ENCODE peak calls at places on chromosomes 11 and 22, in nine cellular contexts. I is BJ, H is transverse colon, M is fibroblast of the aortic adventitia, T is HL-60, K is suprapubic skin, W is body of pancreas, C is Calu3, Q is A549. L is an unnamed sample.

GRCh38 chr22:46622081-46622521 is 1.9 kb downstream of the GRAMD4 start:
- DNase-seq in I (no peak), H (no peak), M (no peak), T (peak), K (no peak), W (no peak), C (no peak), Q (no peak), L (no peak)

GRCh38 chr11:63845911-63846310 is 7.0 kb downstream of the MARK2 start:
- DNase-seq in I (no peak), H (no peak), M (no peak), T (no peak), K (no peak), W (no peak), C (no peak), Q (no peak), L (no peak)

GRCh38 chr11:29446132-29446531 is 570.7 kb downstream of the KCNA4 start:
- DNase-seq in I (no peak), H (no peak), M (no peak), T (no peak), K (no peak), W (no peak), C (no peak), Q (no peak), L (no peak)

GRCh38 chr11:104623518-104623917 is 274.7 kb downstream of the CASP12 start:
- DNase-seq in I (no peak), H (no peak), M (peak), T (no peak), K (no peak), W (no peak), C (no peak), Q (no peak), L (no peak)

GRCh38 chr11:19656140-19656541 is 56.5 kb upstream of the NAV2 start:
- DNase-seq in I (no peak), H (no peak), M (no peak), T (no peak), K (no peak), W (no peak), C (no peak), Q (no peak), L (no peak)

GRCh38 chr11:57015679-57016078 is 27.0 kb downstream of the OR5AK2 start:
- DNase-seq in I (no peak), H (no peak), M (no peak), T (no peak), K (no peak), W (no peak), C (no peak), Q (no peak), L (no peak)

GRCh38 chr11:8567597-8568198 is 26.3 kb downstream of the STK33 start:
- DNase-seq in I (no peak), H (no peak), M (peak), T (no peak), K (no peak), W (no peak), C (no peak), Q (no peak), L (no peak)

GRCh38 chr11:14308114-14308896 is 50.7 kb downstream of the RRAS2 start:
- DNase-seq in I (no peak), H (no peak), M (peak), T (peak), K (no peak), W (no peak), C (peak), Q (peak), L (no peak)

GRCh38 chr11:61910473-61911123 is 6.8 kb downstream of the RAB3IL1 start:
- DNase-seq in I (no peak), H (no peak), M (peak), T (no peak), K (no peak), W (peak), C (no peak), Q (no peak), L (no peak)

GRCh38 chr11:10267821-10268220 is 26.2 kb downstream of the SBF2 start:
- DNase-seq in I (peak), H (no peak), M (no peak), T (no peak), K (no peak), W (no peak), C (no peak), Q (no peak), L (no peak)

GRCh38 chr11:70016666-70017347 is 61.3 kb upstream of the ANO1 start:
- DNase-seq in I (peak), H (no peak), M (peak), T (no peak), K (no peak), W (no peak), C (peak), Q (no peak), L (no peak)

DNA sequence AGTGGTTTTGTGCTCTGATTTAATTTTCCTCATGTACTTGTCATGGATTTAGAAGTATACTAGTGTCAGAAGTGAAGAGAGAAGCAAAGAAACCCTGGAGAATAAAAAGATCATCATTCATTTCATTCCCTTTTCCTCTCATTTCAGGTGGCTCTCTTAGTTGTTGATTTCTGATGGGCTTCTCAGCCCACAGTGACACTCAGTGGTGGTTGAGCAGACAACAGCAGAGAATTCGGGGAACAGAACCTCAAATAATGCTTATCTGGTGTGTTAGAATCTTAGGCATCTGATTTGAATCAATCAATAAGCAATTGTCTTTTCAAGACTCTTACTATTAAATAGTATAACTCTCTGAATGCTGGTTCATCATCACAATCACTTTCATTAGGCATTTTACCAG is 1289.4 kb downstream of the FAM181B start:
- DNase-seq in I (no peak), H (no peak), M (no peak), T (no peak), K (no peak), W (no peak), C (no peak), Q (no peak), L (no peak)
- TF ChIP-seq CTCF in I (no peak), H (no peak), M (no peak), T (no peak), K (no peak), W (no peak), C (no peak), Q (no peak), L (no peak)

GRCh38 chr11:2107941-2108630 is 31.1 kb downstream of the IGF2 start:
- DNase-seq in I (no peak), H (no peak), M (no peak), T (no peak), K (no peak), W (no peak), C (no peak), Q (no peak), L (no peak)

GRCh38 chr11:2110521-2110920 is 28.7 kb downstream of the IGF2 start:
- DNase-seq in I (no peak), H (no peak), M (no peak), T (no peak), K (no peak), W (no peak), C (no peak), Q (no peak), L (no peak)

GRCh38 chr11:2107521-2107920 is 31.7 kb downstream of the IGF2 start:
- DNase-seq in I (no peak), H (no peak), M (no peak), T (no peak), K (no peak), W (no peak), C (no peak), Q (no peak), L (no peak)

GRCh38 chr11:2108675-2109481 is 30.3 kb downstream of the IGF2 start:
- DNase-seq in I (no peak), H (no peak), M (no peak), T (no peak), K (no peak), W (no peak), C (no peak), Q (no peak), L (peak)

DNA sequence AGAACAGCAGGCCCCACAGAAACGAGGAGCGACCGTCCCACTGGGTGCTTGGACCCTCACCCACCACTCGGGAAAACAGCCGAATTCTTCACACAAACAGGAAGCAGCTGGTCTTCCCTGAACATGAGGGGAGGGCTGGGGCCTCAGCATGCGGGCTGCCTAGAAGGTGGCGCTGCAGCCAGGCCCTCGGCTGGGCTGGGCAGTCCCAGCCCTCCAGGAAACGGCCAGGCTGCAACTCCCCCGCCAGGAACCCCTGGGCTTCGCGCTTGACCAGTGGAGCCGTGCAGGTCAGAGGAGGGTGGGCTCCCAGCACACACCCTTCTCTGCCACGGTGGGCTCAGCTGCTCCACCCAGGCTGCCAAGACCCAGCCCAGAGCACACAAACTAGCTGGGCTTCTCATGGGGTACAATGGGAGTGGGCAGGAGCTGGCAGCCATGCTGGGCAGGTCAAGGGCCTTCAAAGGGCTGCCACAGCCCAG is 29.6 kb downstream of the IGF2 start:
- DNase-seq in I (no peak), H (no peak), M (no peak), T (no peak), K (no peak), W (no peak), C (no peak), Q (no peak), L (peak)
- TF ChIP-seq CTCF in I (no peak), H (no peak), M (no peak), T (no peak), K (no peak), W (no peak), C (no peak), Q (no peak), L (no peak)

DNA sequence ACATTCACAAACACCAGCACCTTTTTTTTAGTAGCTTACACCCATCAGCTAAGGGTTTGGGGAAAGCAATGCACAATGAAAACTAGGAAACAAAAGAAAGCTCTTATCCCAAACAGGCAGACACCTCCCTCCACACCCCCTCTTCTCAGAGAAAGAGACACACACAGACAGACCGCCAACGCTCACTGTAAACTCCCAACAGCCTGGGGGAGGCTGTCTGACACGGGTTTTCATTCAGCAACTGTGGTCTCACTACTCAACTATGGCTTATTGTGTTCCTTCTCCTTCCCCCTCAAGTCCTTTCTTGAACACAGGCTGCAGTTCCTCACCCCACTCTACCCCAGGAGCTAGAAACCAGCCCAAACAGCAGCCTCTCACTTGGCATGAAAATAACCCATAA is 123.4 kb downstream of the C11orf58 start:
- DNase-seq in I (no peak), H (no peak), M (no peak), T (no peak), K (no peak), W (no peak), C (no peak), Q (no peak), L (no peak)
- TF ChIP-seq CTCF in I (no peak), H (no peak), M (no peak), T (no peak), K (no peak), W (no peak), C (no peak), Q (no peak), L (no peak)

DNA sequence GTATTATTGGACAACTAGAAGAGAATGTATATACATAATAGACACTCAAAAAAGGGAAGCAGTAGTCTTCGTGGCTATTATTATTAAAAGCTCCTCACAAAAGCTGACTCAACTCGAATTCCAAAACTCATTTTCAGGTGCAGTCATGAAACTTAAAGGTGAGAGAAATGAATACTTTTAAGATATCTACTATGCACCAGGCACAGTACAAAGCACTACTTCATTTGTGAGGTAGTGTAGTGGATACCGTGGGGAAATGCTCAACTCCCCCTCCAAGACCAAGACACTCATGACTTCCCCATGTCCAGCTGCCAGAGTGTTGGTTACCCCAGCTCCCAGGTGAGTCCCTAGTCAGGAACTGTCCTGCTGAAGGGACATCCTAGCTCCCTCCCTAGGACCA is 2.1 kb downstream of the SYN3 start:
- DNase-seq in I (no peak), H (no peak), M (no peak), T (no peak), K (no peak), W (no peak), C (no peak), Q (no peak), L (no peak)
- TF ChIP-seq CTCF in I (no peak), H (no peak), M (no peak), T (no peak), K (no peak), W (no peak), C (no peak), Q (no peak), L (no peak)

GRCh38 chr11:45484326-45484725 is 181.1 kb downstream of the CHST1 start:
- DNase-seq in I (no peak), H (no peak), M (no peak), T (no peak), K (peak), W (no peak), C (no peak), Q (no peak), L (no peak)

GRCh38 chr11:45483361-45483760 is 182.1 kb downstream of the CHST1 start:
- DNase-seq in I (no peak), H (no peak), M (no peak), T (no peak), K (peak), W (no peak), C (no peak), Q (no peak), L (no peak)

GRCh38 chr11:45486461-45486860 is 179.0 kb downstream of the CHST1 start:
- DNase-seq in I (no peak), H (no peak), M (no peak), T (no peak), K (peak), W (no peak), C (no peak), Q (no peak), L (no peak)

GRCh38 chr11:45482331-45482730 is 183.1 kb downstream of the CHST1 start:
- DNase-seq in I (no peak), H (no peak), M (no peak), T (no peak), K (peak), W (no peak), C (no peak), Q (no peak), L (no peak)

DNA sequence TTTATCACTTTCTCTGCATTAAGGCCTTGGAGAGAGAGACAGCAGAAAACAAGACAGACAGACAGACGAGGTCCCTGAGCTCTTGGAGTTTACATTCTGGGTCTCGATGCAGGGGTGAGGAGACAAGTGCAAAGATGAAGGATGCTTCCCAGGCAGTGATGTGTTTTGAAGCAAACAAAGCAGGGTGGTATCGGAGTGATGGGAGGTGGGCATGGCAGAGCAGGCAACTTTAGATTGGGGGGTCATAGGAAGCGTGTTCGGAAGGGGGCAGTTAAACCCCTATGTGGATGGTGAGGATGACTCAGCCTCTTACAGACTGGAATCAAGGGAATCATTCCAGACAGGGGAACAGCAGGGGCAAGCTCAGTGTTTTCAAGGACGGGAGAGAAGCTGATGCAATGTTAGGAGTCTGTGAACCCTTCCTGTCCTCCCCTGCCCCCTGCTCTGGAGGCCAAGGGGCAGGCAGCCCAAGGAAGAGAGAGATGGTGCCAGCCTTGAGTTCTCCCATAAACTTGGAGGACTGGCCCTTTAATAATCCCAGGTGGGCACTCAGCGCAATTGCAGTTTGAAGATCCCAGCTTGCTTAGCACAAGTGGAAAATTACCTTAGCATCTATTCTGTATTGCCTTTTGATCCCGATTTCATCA is 180.2 kb downstream of the CHST1 start:
- DNase-seq in I (no peak), H (no peak), M (no peak), T (no peak), K (peak), W (no peak), C (no peak), Q (no peak), L (no peak)
- TF ChIP-seq CTCF in I (no peak), H (no peak), M (no peak), T (no peak), K (no peak), W (no peak), C (no peak), Q (no peak), L (no peak)

GRCh38 chr11:66493124-66493523 is 12.9 kb downstream of the DPP3 start:
- DNase-seq in I (no peak), H (no peak), M (no peak), T (no peak), K (no peak), W (no peak), C (no peak), Q (no peak), L (no peak)

GRCh38 chr11:66494935-66495334 is 14.7 kb downstream of the DPP3 start:
- DNase-seq in I (no peak), H (no peak), M (no peak), T (no peak), K (no peak), W (no peak), C (no peak), Q (no peak), L (no peak)

GRCh38 chr11:66494458-66494857 is 14.2 kb downstream of the DPP3 start:
- DNase-seq in I (no peak), H (no peak), M (no peak), T (no peak), K (no peak), W (no peak), C (no peak), Q (no peak), L (no peak)

GRCh38 chr11:66497206-66497605 is 13.2 kb upstream of the BBS1 start:
- DNase-seq in I (no peak), H (no peak), M (no peak), T (no peak), K (no peak), W (no peak), C (no peak), Q (no peak), L (no peak)

GRCh38 chr11:66495401-66495844 is 15.0 kb upstream of the BBS1 start:
- DNase-seq in I (no peak), H (no peak), M (no peak), T (no peak), K (no peak), W (no peak), C (peak), Q (no peak), L (no peak)
- TF ChIP-seq CTCF in I (peak), H (no peak), M (peak), T (peak), K (no peak), W (no peak), C (no peak), Q (no peak), L (peak)

DNA sequence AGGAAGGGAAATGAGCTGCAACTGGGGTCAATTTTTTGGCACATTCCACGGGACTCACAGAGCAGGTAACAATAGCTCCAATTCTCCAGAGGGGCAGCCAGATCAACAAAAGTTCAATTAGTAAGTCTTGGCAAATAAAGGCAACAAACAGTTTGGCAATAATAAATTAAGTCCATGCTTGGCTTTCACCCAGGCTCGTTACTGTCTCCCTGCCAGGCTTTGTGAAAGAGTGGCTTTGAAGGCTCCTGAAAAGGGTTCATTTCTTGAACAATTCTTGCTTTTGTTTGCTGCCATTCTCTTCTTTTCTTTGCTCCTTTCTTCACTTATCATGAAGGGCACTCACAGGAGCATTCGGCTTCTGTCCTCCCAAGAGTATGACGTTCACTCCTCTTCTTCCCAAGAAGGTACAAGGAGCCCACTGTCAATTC is 123.4 kb downstream of the APIP start:
- DNase-seq in I (no peak), H (no peak), M (peak), T (no peak), K (peak), W (peak), C (peak), Q (no peak), L (no peak)
- TF ChIP-seq CTCF in I (no peak), H (no peak), M (no peak), T (no peak), K (no peak), W (no peak), C (no peak), Q (no peak), L (no peak)

GRCh38 chr11:66262191-66262590 is 6.2 kb upstream of the RAB1B start:
- DNase-seq in I (no peak), H (no peak), M (no peak), T (no peak), K (no peak), W (no peak), C (no peak), Q (no peak), L (no peak)

GRCh38 chr11:66259225-66259624 is 9.2 kb upstream of the RAB1B start:
- DNase-seq in I (no peak), H (no peak), M (no peak), T (no peak), K (no peak), W (no peak), C (no peak), Q (no peak), L (no peak)

GRCh38 chr11:66259976-66260375 is 8.5 kb upstream of the RAB1B start:
- DNase-seq in I (no peak), H (no peak), M (no peak), T (no peak), K (no peak), W (no peak), C (no peak), Q (no peak), L (no peak)

GRCh38 chr11:66261578-66261977 is 6.9 kb upstream of the RAB1B start:
- DNase-seq in I (no peak), H (no peak), M (no peak), T (no peak), K (no peak), W (no peak), C (no peak), Q (no peak), L (no peak)

GRCh38 chr11:66258473-66258893 is 10.0 kb upstream of the RAB1B start:
- DNase-seq in I (no peak), H (no peak), M (no peak), T (no peak), K (no peak), W (no peak), C (no peak), Q (no peak), L (no peak)
- TF ChIP-seq CTCF in I (no peak), H (no peak), M (no peak), T (no peak), K (no peak), W (no peak), C (no peak), Q (no peak), L (no peak)

L was measured in endothelial cell.